ENCODE peak calls at places on chromosomes 16 and 17, in five cellular contexts. U, Y, D, N and A are unnamed samples.

GRCh38 chr16:20765732-20766131 is 1.9 kb downstream of the ACSM3 start:
- DNase-seq in D (no peak), N (no peak), U (no peak), Y (no peak), A (no peak)

GRCh38 chr16:31487720-31488629 is 5.1 kb downstream of the SLC5A2 start:
- DNase-seq in U (peak; percentile 26), N (no peak), Y (no peak), D (peak; percentile 91), A (peak; percentile 28)

GRCh38 chr17:57043276-57043675 is 41.8 kb upstream of the AKAP1 start:
- DNase-seq in D (no peak), Y (no peak), N (no peak), U (no peak), A (no peak)

GRCh38 chr17:7477392-7478275 is 1.8 kb downstream of the ZBTB4 start:
- DNase-seq in Y (no peak), U (peak; percentile 24), N (peak; percentile 32), D (peak; percentile 54), A (peak; percentile 95)

GRCh38 chr17:47286198-47286914 is 32.7 kb downstream of the ITGB3 start:
- DNase-seq in D (no peak), U (no peak), N (no peak), Y (peak; percentile 98), A (peak; percentile 26)

GRCh38 chr17:27585792-27586191 is 45.2 kb upstream of the LGALS9 start:
- DNase-seq in Y (no peak), U (no peak), N (no peak), D (peak; percentile 53), A (no peak)

GRCh38 chr17:52147872-52148271 is 10.6 kb downstream of the CA10 start:
- DNase-seq in Y (no peak), U (no peak), N (no peak), D (no peak), A (no peak)

GRCh38 chr17:45234641-45235040 is 13.0 kb downstream of the FMNL1 start:
- DNase-seq in D (peak; percentile 79), U (peak; percentile 66), Y (no peak), N (peak; percentile 62), A (no peak)

GRCh38 chr16:10120953-10121352 is 61.3 kb downstream of the GRIN2A start:
- DNase-seq in N (no peak), U (no peak), D (no peak), Y (no peak), A (no peak)

GRCh38 chr17:39628655-39629493 is 2.1 kb downstream of the PPP1R1B start:
- DNase-seq in U (no peak), D (no peak), N (no peak), Y (no peak), A (no peak)

GRCh38 chr16:31042866-31043265 is 9.5 kb downstream of the STX4 start:
- DNase-seq in D (no peak), N (no peak), U (no peak), Y (no peak), A (no peak)

GRCh38 chr16:71520550-71520949 is 5.7 kb upstream of the CHST4 start:
- DNase-seq in U (no peak), D (no peak), Y (no peak), N (no peak), A (no peak)

GRCh38 chr17:29251969-29252866 is 5.6 kb downstream of the CRYBA1 start:
- DNase-seq in N (peak; percentile 30), U (peak; percentile 59), Y (no peak), D (peak; percentile 32), A (peak; percentile 50)

GRCh38 chr17:76594676-76595075 is 9.0 kb upstream of the ST6GALNAC2 start:
- DNase-seq in U (no peak), N (no peak), D (no peak), Y (no peak), A (no peak)

GRCh38 chr17:76585048-76585648 is 512 bp downstream of the ST6GALNAC2 start:
- DNase-seq in U (no peak), D (no peak), N (no peak), Y (no peak), A (no peak)

GRCh38 chr17:8192070-8192815 is 2.3 kb upstream of the BORCS6 start:
- DNase-seq in N (peak; percentile 85), D (peak; percentile 82), Y (peak; percentile 87), U (peak; percentile 97), A (peak; percentile 85)

GRCh38 chr17:39759204-39759603 is 21.5 kb downstream of the GRB7 start:
- DNase-seq in Y (no peak), U (no peak), D (no peak), N (no peak), A (no peak)

GRCh38 chr17:71176928-71177443 is 943.8 kb upstream of the SOX9 start:
- DNase-seq in Y (no peak), D (no peak), N (no peak), U (no peak), A (no peak)

GRCh38 chr16:35798885-35799426 is 2339.5 kb downstream of the TP53TG3F start:
- DNase-seq in Y (no peak), N (no peak), D (no peak), U (peak; percentile 5), A (no peak)

GRCh38 chr17:57369509-57369945 is 113.2 kb downstream of the MSI2 start:
- DNase-seq in Y (no peak), N (no peak), D (no peak), U (no peak), A (peak; percentile 34)

GRCh38 chr17:63442549-63443035 is 3.5 kb downstream of the CYB561 start:
- DNase-seq in U (peak; percentile 35), N (peak; percentile 66), D (peak; percentile 92), Y (no peak), A (no peak)

GRCh38 chr16:78775161-78775561 is 675.7 kb downstream of the WWOX start:
- DNase-seq in N (no peak), U (no peak), Y (no peak), D (no peak), A (no peak)

GRCh38 chr17:35895602-35896001 is 15.4 kb upstream of the CCL5 start:
- DNase-seq in N (no peak), Y (no peak), D (no peak), U (no peak), A (peak; percentile 29)

GRCh38 chr17:70414275-70414674 is 244.9 kb downstream of the KCNJ2 start:
- DNase-seq in N (no peak), Y (no peak), U (no peak), D (no peak), A (no peak)

GRCh38 chr17:69639096-69639495 is 224.6 kb downstream of the MAP2K6 start:
- DNase-seq in D (no peak), U (no peak), N (no peak), Y (no peak), A (no peak)

GRCh38 chr16:54287758-54288591 is 1.4 kb upstream of the IRX3 start:
- DNase-seq in N (no peak), D (no peak), Y (no peak), U (no peak), A (no peak)

GRCh38 chr17:64356304-64356686 is 34.4 kb downstream of the PECAM1 start:
- DNase-seq in N (no peak), Y (no peak), U (no peak), D (no peak), A (no peak)

GRCh38 chr17:1188812-1189211 is 9.0 kb upstream of the ABR start:
- DNase-seq in U (no peak), N (no peak), D (no peak), Y (no peak), A (peak; percentile 27)

GRCh38 chr16:3879258-3879886 is 1.1 kb downstream of the CREBBP start:
- DNase-seq in N (no peak), Y (no peak), U (no peak), D (peak; percentile 54), A (no peak)

GRCh38 chr17:57895382-57896060 is 45.7 kb upstream of the MRPS23 start:
- DNase-seq in U (peak; percentile 73), N (no peak), Y (no peak), D (no peak), A (no peak)

GRCh38 chr16:51306116-51306515 is 155.0 kb upstream of the SALL1 start:
- DNase-seq in N (no peak), D (no peak), Y (no peak), U (no peak), A (no peak)

GRCh38 chr16:46929378-46930332 is 43.8 kb downstream of the DNAJA2 start:
- DNase-seq in D (peak; percentile 92), U (peak; percentile 62), Y (no peak), N (peak; percentile 87), A (peak; percentile 45)

GRCh38 chr16:88789593-88789992 is 4.6 kb upstream of the PIEZO1 start:
- DNase-seq in D (no peak), Y (no peak), U (no peak), N (no peak), A (no peak)

GRCh38 chr17:75287221-75287620 is 2.0 kb downstream of the SLC25A19 start:
- DNase-seq in D (no peak), N (no peak), Y (no peak), U (no peak), A (no peak)

GRCh38 chr17:75289832-75290337 is 652 bp upstream of the SLC25A19 start:
- DNase-seq in N (no peak), U (peak; percentile 70), Y (peak; percentile 71), D (no peak), A (peak; percentile 60)

GRCh38 chr17:75288359-75288758 is 874 bp downstream of the SLC25A19 start:
- DNase-seq in D (no peak), Y (no peak), U (no peak), N (no peak), A (no peak)

GRCh38 chr17:75288784-75289121 is 480 bp downstream of the SLC25A19 start:
- DNase-seq in N (peak; percentile 55), U (no peak), Y (no peak), D (no peak), A (no peak)

DNA sequence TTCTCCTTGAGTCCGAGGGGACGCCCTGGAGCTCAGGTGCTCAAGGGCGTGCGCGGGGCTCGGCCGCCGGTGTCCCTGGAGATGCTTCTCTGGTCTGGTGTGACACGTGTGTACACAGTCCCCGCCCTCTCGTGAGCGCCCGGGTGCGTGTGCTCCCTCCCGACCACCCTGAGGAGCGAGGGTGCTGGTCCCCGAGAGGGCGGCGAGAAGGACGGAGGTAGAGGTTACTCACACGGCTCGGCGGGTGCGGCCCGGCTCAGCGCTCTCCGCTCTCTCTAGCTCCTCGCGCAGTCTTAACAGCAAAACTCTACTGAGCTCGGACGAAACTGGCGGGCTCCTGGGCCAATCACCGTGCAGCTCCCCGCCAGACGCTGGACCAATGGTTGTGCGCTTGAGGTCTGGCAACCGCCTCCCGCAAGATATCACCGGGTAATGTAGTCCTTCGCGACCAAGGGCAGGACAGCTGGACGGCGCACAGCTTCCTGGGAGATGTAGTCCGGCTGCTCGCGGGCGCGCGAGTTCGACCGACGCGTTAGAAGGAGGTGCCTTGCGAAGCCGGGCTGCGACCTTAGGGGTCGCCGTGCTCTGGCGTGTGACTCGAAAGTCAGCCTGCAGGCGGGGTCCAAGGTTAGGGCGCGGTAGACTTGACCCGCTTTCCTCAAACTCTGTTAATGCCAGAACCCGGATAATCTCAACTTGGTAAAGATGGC is at the start of gene SLC25A19:
- DNase-seq in N (peak; percentile 99), D (peak; percentile 99), Y (peak; percentile 98), U (peak; percentile 100), A (peak; percentile 98)
- H3K4me3 ChIP-seq in N (peak within 1 kb of the TSS; percentile 87), D (peak within 1 kb of the TSS; percentile 80), Y (peak within 1 kb of the TSS; percentile 91), U (peak within 1 kb of the TSS; percentile 72), A (peak within 1 kb of the TSS; percentile 70)

GRCh38 chr17:10512856-10513255 is 5.5 kb downstream of the MYH1 start:
- DNase-seq in D (no peak), U (no peak), Y (no peak), N (no peak), A (no peak)
- TF ChIP-seq RCOR1 in D (no peak), U (no peak), Y (no peak), N (no peak), A (no peak)

GRCh38 chr16:29107299-29107698 is 122.4 kb downstream of the LAT start:
- DNase-seq in D (no peak), Y (no peak), N (no peak), U (no peak), A (no peak)
- H3K4me3 ChIP-seq in D (no peak overlapping the region), Y (no peak overlapping the region), N (no peak overlapping the region), U (no peak overlapping the region), A (no peak overlapping the region)

GRCh38 chr16:19242987-19243386 is 42.5 kb upstream of the CLEC19A start:
- DNase-seq in N (no peak), D (no peak), U (peak; percentile 19), Y (no peak), A (no peak)
- TF ChIP-seq RCOR1 in N (no peak), D (no peak), U (no peak), Y (no peak), A (no peak)